ENCODE peak calls at places on chromosome 1, in seven cellular contexts. Q is transverse colon, E is H1, H is tibial nerve, X is upper lobe of left lung, S is suprapubic skin, M is sigmoid colon. A is an unnamed sample.
A peak's percentile ranks its signal among the peaks of the same experiment; 100 is the strongest.

GRCh38 chr1:5796028-5796427 is 196.2 kb downstream of the NPHP4 start:
- DNase-seq in Q (no peak), E (no peak), H (no peak), X (no peak), S (no peak), M (no peak), A (no peak)

GRCh38 chr1:90712153-90712930 is 4.8 kb downstream of the BARHL2 start:
- DNase-seq in Q (no peak), E (no peak), H (no peak), X (peak; percentile 54), S (no peak), M (no peak), A (no peak)

GRCh38 chr1:229664133-229664689 is 38.2 kb downstream of the URB2 start:
- DNase-seq in Q (peak; percentile 33), E (no peak), H (no peak), X (no peak), S (no peak), M (no peak), A (no peak)

GRCh38 chr1:88509369-88509768 is 174.7 kb upstream of the PKN2 start:
- DNase-seq in Q (no peak), E (no peak), H (no peak), X (no peak), S (no peak), M (no peak), A (no peak)

GRCh38 chr1:218658899-218659298 is 313.8 kb downstream of the TGFB2 start:
- DNase-seq in Q (no peak), E (peak; percentile 2), H (no peak), X (no peak), S (no peak), M (no peak), A (no peak)

GRCh38 chr1:1240822-1241587 is 5.5 kb downstream of the C1QTNF12 start:
- DNase-seq in Q (no peak), E (no peak), H (no peak), X (peak; percentile 70), S (no peak), M (no peak), A (no peak)

GRCh38 chr1:54982739-54983138 is 2.3 kb downstream of the TMEM61 start:
- DNase-seq in Q (no peak), E (no peak), H (no peak), X (no peak), S (no peak), M (no peak), A (no peak)

GRCh38 chr1:88060112-88060673 is 623.9 kb upstream of the PKN2 start:
- DNase-seq in Q (no peak), E (no peak), H (no peak), X (no peak), S (no peak), M (no peak), A (no peak)

GRCh38 chr1:93617670-93618488 is 63.8 kb downstream of the BCAR3 start:
- DNase-seq in Q (peak; percentile 89), E (no peak), H (no peak), X (no peak), S (no peak), M (peak; percentile 50), A (no peak)

GRCh38 chr1:158818991-158819405 is 12.2 kb upstream of the MNDA start:
- DNase-seq in Q (no peak), E (no peak), H (no peak), X (no peak), S (no peak), M (no peak), A (no peak)

GRCh38 chr1:53376742-53377437 is 49.0 kb upstream of the LRP8 start:
- DNase-seq in Q (no peak), E (no peak), H (no peak), X (no peak), S (peak; percentile 28), M (no peak), A (no peak)

GRCh38 chr1:217214551-217214950 is 416.3 kb downstream of the GPATCH2 start:
- DNase-seq in Q (no peak), E (no peak), H (no peak), X (no peak), S (no peak), M (no peak), A (no peak)

GRCh38 chr1:62142550-62142949 is 52.1 kb upstream of the L1TD1 start:
- DNase-seq in Q (no peak), E (no peak), H (no peak), X (no peak), S (no peak), M (no peak), A (no peak)

GRCh38 chr1:50704126-50704525 is 255.9 kb downstream of the FAF1 start:
- DNase-seq in Q (no peak), E (no peak), H (no peak), X (no peak), S (no peak), M (no peak), A (no peak)

GRCh38 chr1:167791281-167792209 is 69.8 kb downstream of the MPZL1 start:
- DNase-seq in Q (peak; percentile 36), E (no peak), H (peak; percentile 40), X (no peak), S (peak; percentile 78), M (peak; percentile 92), A (no peak)

GRCh38 chr1:72051538-72051937 is 230.8 kb downstream of the NEGR1 start:
- DNase-seq in Q (no peak), E (no peak), H (no peak), X (no peak), S (no peak), M (no peak), A (no peak)

GRCh38 chr1:220368352-220369265 is 96.4 kb upstream of the RAB3GAP2 start:
- DNase-seq in Q (no peak), E (no peak), H (no peak), X (no peak), S (no peak), M (no peak), A (no peak)

GRCh38 chr1:178345821-178346220 is 150.9 kb downstream of the CLEC20A start:
- DNase-seq in Q (no peak), E (no peak), H (no peak), X (no peak), S (no peak), M (no peak), A (no peak)

GRCh38 chr1:101002551-101002950 is 23.0 kb downstream of the DPH5 start:
- DNase-seq in Q (no peak), E (no peak), H (no peak), X (no peak), S (no peak), M (no peak), A (no peak)

GRCh38 chr1:200911361-200911760 is 16.7 kb downstream of the INAVA start:
- DNase-seq in Q (no peak), E (no peak), H (no peak), X (peak; percentile 74), S (no peak), M (peak; percentile 48), A (no peak)

GRCh38 chr1:38529337-38529860 is 330.2 kb downstream of the RRAGC start:
- DNase-seq in Q (no peak), E (no peak), H (no peak), X (no peak), S (no peak), M (no peak), A (no peak)

GRCh38 chr1:117815105-117815812 is 114.2 kb downstream of the GDAP2 start:
- DNase-seq in Q (no peak), E (no peak), H (no peak), X (no peak), S (no peak), M (peak; percentile 66), A (no peak)

GRCh38 chr1:148352470-148353118 is 130.5 kb downstream of the PPIAL4G start:
- DNase-seq in Q (no peak), E (no peak), H (no peak), X (no peak), S (no peak), M (no peak), A (no peak)

GRCh38 chr1:100582943-100583342 is 45.0 kb downstream of the GPR88 start:
- DNase-seq in Q (no peak), E (no peak), H (no peak), X (no peak), S (no peak), M (no peak), A (no peak)

DNA sequence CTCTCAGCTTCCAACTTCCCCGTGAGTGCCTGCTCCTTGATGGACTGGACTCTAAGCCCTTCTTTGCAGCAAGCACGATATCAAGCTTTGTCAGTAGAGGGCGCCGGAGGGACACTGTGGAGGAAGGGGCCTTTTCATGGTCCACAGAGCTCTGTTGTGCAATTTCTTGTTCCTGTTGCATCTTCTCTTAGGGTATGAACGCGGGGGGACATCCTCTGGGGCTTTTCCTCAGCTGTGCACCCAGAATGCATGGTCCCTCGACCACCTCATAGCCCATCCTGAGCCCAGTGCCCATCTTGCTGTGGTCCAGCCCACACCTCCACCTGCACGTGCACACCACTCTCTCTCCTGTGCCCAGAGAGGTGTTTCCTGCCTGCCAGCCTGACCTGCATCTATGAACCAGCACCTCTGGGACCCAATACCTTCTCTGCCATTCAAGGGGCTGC is 556.8 kb downstream of the PTPRU start:
- DNase-seq in Q (peak; percentile 80), E (peak; percentile 62), H (peak; percentile 65), X (no peak), S (peak; percentile 86), M (peak; percentile 80), A (peak; percentile 39)
- TF ChIP-seq EP300 in Q (no peak), E (no peak), H (no peak), X (no peak), S (no peak), M (no peak), A (no peak)

GRCh38 chr1:202304370-202304769 is 37.4 kb downstream of the UBE2T start:
- DNase-seq in Q (no peak), E (no peak), H (no peak), X (peak; percentile 60), S (no peak), M (no peak), A (peak; percentile 30)
- H3K27ac ChIP-seq in Q (no peak overlapping the region), E (no peak overlapping the region), H (no peak overlapping the region), X (no peak overlapping the region), S (no peak overlapping the region), M (no peak overlapping the region), A (no peak overlapping the region)

DNA sequence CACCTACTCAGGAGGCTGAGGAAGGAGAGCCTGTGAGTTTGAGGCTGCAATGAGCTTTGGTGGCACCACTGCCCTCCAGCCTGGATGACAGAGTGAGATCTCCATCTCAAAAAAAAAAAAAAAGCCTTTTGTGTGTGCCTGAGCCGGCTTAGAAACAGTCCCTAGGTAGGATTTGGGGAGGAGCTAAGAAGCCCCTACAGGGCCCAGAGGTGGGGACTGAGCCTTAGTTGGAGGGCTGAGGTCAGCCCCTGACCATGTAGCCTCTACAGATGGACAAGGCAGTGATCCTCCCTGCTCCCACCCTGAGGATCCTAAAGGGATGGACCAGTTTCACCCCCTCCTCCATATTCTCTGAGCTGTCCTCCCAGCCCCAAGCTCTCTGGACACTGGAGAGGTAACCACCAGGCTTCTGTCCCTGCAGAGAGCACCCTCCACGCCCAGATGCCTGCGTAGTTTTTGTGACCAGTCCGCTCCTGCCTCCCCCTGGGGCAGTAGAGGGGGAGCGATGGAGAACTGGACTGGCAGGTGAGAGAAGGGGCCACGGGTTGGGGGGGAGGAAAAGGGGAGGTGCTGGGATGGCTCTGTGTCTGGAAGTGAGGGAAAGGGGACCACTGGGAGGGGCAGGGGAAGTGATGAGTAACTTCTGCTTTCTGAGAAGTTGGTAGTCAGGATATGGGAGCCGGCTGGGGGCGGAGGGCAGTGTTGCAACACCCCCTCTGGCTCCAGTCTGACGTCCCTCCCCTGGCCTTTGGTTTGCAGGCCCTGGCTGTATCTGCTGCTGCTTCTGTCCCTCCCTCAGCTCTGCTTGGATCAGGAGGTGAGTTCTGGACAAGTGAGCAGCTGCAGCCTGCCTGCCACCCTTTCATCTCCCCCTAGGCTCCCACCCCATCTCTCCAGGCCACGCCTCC is 2.8 kb downstream of the ADAMTSL4 start:
- DNase-seq in Q (peak; percentile 78), E (no peak), H (peak; percentile 84), X (peak; percentile 87), S (peak; percentile 96), M (peak; percentile 98), A (peak; percentile 92)
- TF ChIP-seq EP300 in Q (peak; percentile 46), E (no peak), H (peak; percentile 91), X (no peak), S (no peak), M (no peak), A (peak; percentile 97)

GRCh38 chr1:31572323-31573104 is 3.8 kb upstream of the TINAGL1 start:
- DNase-seq in Q (no peak), E (no peak), H (no peak), X (no peak), S (no peak), M (peak; percentile 32), A (no peak)
- H3K27ac ChIP-seq in Q (peak overlapping the region; percentile 90), E (no peak overlapping the region), H (peak overlapping the region; percentile 77), X (peak overlapping the region; percentile 91), S (peak overlapping the region; percentile 77), M (peak overlapping the region; percentile 94), A (peak overlapping the region; percentile 60)